ENCODE peak calls at places on chromosomes 1 and 21, in ten cellular contexts. D is neural progenitor cell; M is testis; U is pancreas; F is fibroblast of lung; N is small intestine; T is mesenchymal stem cell; O is IMR-90; G is CD8-positive, alpha-beta memory T cell; K is tibial nerve. W is an unnamed sample. For H3K4me1, the result is how much of the 10 kb centered on the place peaks cover.

GRCh38 chr1:224141693-224142092 is 27.8 kb downstream of the FBXO28 start:
- DNase-seq in D (no peak), M (no peak), U (no peak), F (no peak), N (no peak), T (no peak), O (no peak), G (no peak), K (no peak), W (no peak)

GRCh38 chr1:44592208-44593145 is 81.8 kb downstream of the TMEM53 start:
- DNase-seq in D (no peak), M (no peak), U (no peak), F (no peak), N (peak), T (no peak), O (no peak), G (no peak), K (no peak), W (no peak)

GRCh38 chr1:77996734-77997133 is 8.0 kb upstream of the DNAJB4 start:
- DNase-seq in D (no peak), M (no peak), U (no peak), F (no peak), N (no peak), T (no peak), O (no peak), G (no peak), K (no peak), W (no peak)

GRCh38 chr1:244104309-244105060 is 53.4 kb downstream of the ZBTB18 start:
- DNase-seq in D (no peak), M (no peak), U (no peak), F (peak), N (peak), T (peak), O (peak), G (no peak), K (no peak), W (peak)

GRCh38 chr1:238474263-238474662 is 583.5 kb upstream of the ZP4 start:
- DNase-seq in D (no peak), M (no peak), U (no peak), F (no peak), N (no peak), T (no peak), O (no peak), G (no peak), K (no peak), W (no peak)

GRCh38 chr1:111739984-111740765 is 980 bp upstream of the INKA2 start:
- DNase-seq in D (peak), M (peak), U (peak), F (peak), N (peak), T (peak), O (peak), G (no peak), K (no peak), W (peak)

GRCh38 chr1:230828421-230828820 is 39.9 kb downstream of the C1orf198 start:
- DNase-seq in D (peak), M (no peak), U (no peak), F (no peak), N (no peak), T (no peak), O (no peak), G (no peak), K (no peak), W (no peak)

GRCh38 chr1:245051349-245052221 is 103.2 kb upstream of the KIF26B start:
- DNase-seq in D (no peak), M (peak), U (no peak), F (peak), N (peak), T (peak), O (peak), G (no peak), K (no peak), W (no peak)

GRCh38 chr1:150161747-150162581 is 12.2 kb downstream of the PLEKHO1 start:
- DNase-seq in D (peak), M (no peak), U (no peak), F (no peak), N (no peak), T (peak), O (peak), G (no peak), K (no peak), W (no peak)

GRCh38 chr1:53330819-53331218 is 2.9 kb upstream of the LRP8 start:
- DNase-seq in D (no peak), M (peak), U (no peak), F (no peak), N (no peak), T (no peak), O (no peak), G (no peak), K (no peak), W (no peak)

GRCh38 chr1:56511323-56511722 is 68.0 kb downstream of the PLPP3 start:
- DNase-seq in D (no peak), M (no peak), U (no peak), F (no peak), N (no peak), T (no peak), O (no peak), G (no peak), K (no peak), W (no peak)

GRCh38 chr1:22739648-22740385 is 29.2 kb downstream of the EPHB2 start:
- DNase-seq in D (no peak), M (peak), U (no peak), F (peak), N (peak), T (peak), O (peak), G (no peak), K (peak), W (peak)

GRCh38 chr1:179384027-179384426 is 18.3 kb downstream of the AXDND1 start:
- DNase-seq in D (no peak), M (no peak), U (no peak), F (no peak), N (no peak), T (no peak), O (no peak), G (no peak), K (no peak), W (peak)

GRCh38 chr1:208533746-208534603 is 289.8 kb upstream of the PLXNA2 start:
- DNase-seq in D (peak), M (no peak), U (no peak), F (no peak), N (no peak), T (no peak), O (no peak), G (no peak), K (no peak), W (no peak)

GRCh38 chr21:43734830-43735229 is 15.9 kb downstream of the PDXK start:
- DNase-seq in D (no peak), M (peak), U (no peak), F (peak), N (no peak), T (peak), O (peak), G (no peak), K (peak), W (peak)

GRCh38 chr1:113995382-113995781 is 16.1 kb downstream of the OLFML3 start:
- DNase-seq in D (no peak), M (no peak), U (no peak), F (no peak), N (no peak), T (no peak), O (no peak), G (no peak), K (no peak), W (no peak)

GRCh38 chr1:206001476-206001888 is 1.7 kb downstream of the RAB7B start:
- DNase-seq in D (no peak), M (peak), U (no peak), F (peak), N (no peak), T (peak), O (peak), G (no peak), K (no peak), W (peak)

GRCh38 chr21:42189860-42190491 is 29.0 kb upstream of the ABCG1 start:
- DNase-seq in D (no peak), M (no peak), U (no peak), F (no peak), N (no peak), T (no peak), O (no peak), G (no peak), K (no peak), W (no peak)

GRCh38 chr1:165858364-165858823 is 31.0 kb downstream of the UCK2 start:
- DNase-seq in D (no peak), M (no peak), U (peak), F (no peak), N (peak), T (no peak), O (no peak), G (no peak), K (no peak), W (no peak)

GRCh38 chr1:40607921-40608320 is 57.6 kb downstream of the RIMS3 start:
- DNase-seq in D (no peak), M (no peak), U (no peak), F (no peak), N (no peak), T (no peak), O (no peak), G (no peak), K (no peak), W (no peak)

GRCh38 chr1:170927955-170928850 is 7.1 kb upstream of the MROH9 start:
- DNase-seq in D (no peak), M (no peak), U (no peak), F (no peak), N (peak), T (no peak), O (no peak), G (no peak), K (no peak), W (peak)

GRCh38 chr1:187374130-187374529 is 545.4 kb downstream of the PLA2G4A start:
- DNase-seq in D (no peak), M (no peak), U (no peak), F (no peak), N (no peak), T (no peak), O (no peak), G (no peak), K (no peak), W (no peak)

GRCh38 chr1:194372266-194372665 is 1185.9 kb upstream of the B3GALT2 start:
- DNase-seq in D (no peak), M (no peak), U (no peak), F (no peak), N (no peak), T (no peak), O (no peak), G (no peak), K (no peak), W (no peak)

GRCh38 chr1:211327341-211327921 is 798 bp downstream of the TRAF5 start:
- DNase-seq in D (peak), M (peak), U (peak), F (peak), N (peak), T (peak), O (peak), G (no peak), K (no peak), W (peak)

GRCh38 chr1:65247419-65248359 is 61.7 kb upstream of the DNAJC6 start:
- DNase-seq in D (no peak), M (peak), U (no peak), F (peak), N (no peak), T (peak), O (peak), G (no peak), K (no peak), W (peak)

GRCh38 chr21:44485254-44485793 is 30.0 kb downstream of the LRRC3 start:
- DNase-seq in D (peak), M (peak), U (no peak), F (peak), N (no peak), T (peak), O (peak), G (no peak), K (no peak), W (peak)

GRCh38 chr1:24441996-24442668 is 26.5 kb downstream of the NIPAL3 start:
- DNase-seq in D (no peak), M (no peak), U (no peak), F (no peak), N (no peak), T (no peak), O (no peak), G (no peak), K (no peak), W (no peak)

GRCh38 chr1:53638641-53639035 is 100.3 kb downstream of the GLIS1 start:
- DNase-seq in D (no peak), M (no peak), U (no peak), F (no peak), N (no peak), T (no peak), O (no peak), G (no peak), K (no peak), W (peak)

GRCh38 chr1:198517623-198518022 is 22.9 kb downstream of the ATP6V1G3 start:
- DNase-seq in D (no peak), M (no peak), U (no peak), F (no peak), N (no peak), T (no peak), O (no peak), G (no peak), K (no peak), W (no peak)

GRCh38 chr1:80113168-80114038 is 1106.9 kb upstream of the ADGRL4 start:
- DNase-seq in D (no peak), M (no peak), U (no peak), F (no peak), N (no peak), T (no peak), O (no peak), G (no peak), K (no peak), W (no peak)
- H3K4me1 ChIP-seq in D (under half), M (under half), U (under half), F (under half), N (under half), T (under half), O (under half), G (under half), K (under half), W (under half)

GRCh38 chr1:31478167-31478566 is 65.2 kb downstream of the SERINC2 start:
- DNase-seq in D (no peak), M (no peak), U (no peak), F (no peak), N (no peak), T (no peak), O (no peak), G (no peak), K (no peak), W (no peak)

GRCh38 chr1:31482478-31483011 is 69.5 kb downstream of the SERINC2 start:
- DNase-seq in D (no peak), M (no peak), U (no peak), F (no peak), N (peak), T (no peak), O (no peak), G (no peak), K (no peak), W (no peak)

GRCh38 chr1:31479801-31480200 is 66.8 kb downstream of the SERINC2 start:
- DNase-seq in D (no peak), M (no peak), U (no peak), F (no peak), N (no peak), T (no peak), O (peak), G (no peak), K (no peak), W (peak)

GRCh38 chr1:31476891-31477846 is 64.2 kb downstream of the SERINC2 start:
- DNase-seq in D (no peak), M (no peak), U (no peak), F (no peak), N (no peak), T (peak), O (no peak), G (no peak), K (no peak), W (no peak)
- H3K4me1 ChIP-seq in D (under half), M (under half), U (under half), F (under half), N (under half), T (under half), O (under half), G (under half), K (under half), W (under half)

DNA sequence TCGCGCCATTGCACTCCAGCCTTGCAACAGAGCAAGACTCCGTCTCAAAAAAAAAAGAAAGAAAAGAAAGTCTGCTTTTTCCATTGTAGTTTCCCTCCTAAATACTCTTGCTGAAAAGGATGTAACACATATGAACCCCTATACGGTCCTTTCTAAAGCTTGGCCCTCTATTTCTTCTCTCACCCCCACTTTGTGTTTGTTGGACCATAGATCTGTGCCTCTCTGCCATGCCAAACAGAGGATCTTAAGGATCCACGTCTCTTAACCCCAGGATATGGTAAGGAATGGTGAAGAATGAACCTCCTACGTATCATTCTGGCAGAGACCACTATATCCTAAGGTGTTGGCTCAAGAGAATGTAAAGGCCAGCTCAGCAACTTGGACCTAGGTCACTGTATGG is 18.7 kb upstream of the LAX1 start:
- DNase-seq in D (no peak), M (no peak), U (no peak), F (no peak), N (no peak), T (no peak), O (no peak), G (no peak), K (no peak), W (no peak)
- H3K4me1 ChIP-seq in D (under half), M (under half), U (under half), F (under half), N (under half), T (under half), O (under half), G (under half), K (under half), W (under half)

GRCh38 chr1:225415967-225416745 is 11.7 kb downstream of the LBR start:
- DNase-seq in D (no peak), M (no peak), U (no peak), F (no peak), N (no peak), T (no peak), O (no peak), G (no peak), K (no peak), W (no peak)

GRCh38 chr1:225415307-225415706 is 12.5 kb downstream of the LBR start:
- DNase-seq in D (no peak), M (no peak), U (no peak), F (no peak), N (no peak), T (no peak), O (no peak), G (no peak), K (no peak), W (no peak)

GRCh38 chr1:225412301-225412700 is 15.5 kb downstream of the LBR start:
- DNase-seq in D (no peak), M (no peak), U (no peak), F (no peak), N (no peak), T (no peak), O (no peak), G (no peak), K (no peak), W (no peak)

GRCh38 chr1:225412803-225413338 is 15.0 kb downstream of the LBR start:
- DNase-seq in D (no peak), M (no peak), U (peak), F (no peak), N (peak), T (no peak), O (no peak), G (no peak), K (no peak), W (no peak)

GRCh38 chr1:225413708-225414375 is 14.0 kb downstream of the LBR start:
- DNase-seq in D (no peak), M (no peak), U (no peak), F (no peak), N (peak), T (no peak), O (no peak), G (no peak), K (no peak), W (no peak)
- H3K4me1 ChIP-seq in D (under half), M (under half), U (under half), F (under half), N (under half), T (under half), O (under half), G (under half), K (under half), W (under half)